ENCODE peak calls at places on chromosomes 13 and 19, in eight cellular contexts. I, P, G, X, E, T, H and C are unnamed samples.

GRCh38 chr13:62324842-62325241 is 909.2 kb upstream of the PCDH20 start:
- DNase-seq in G (no peak), T (no peak), E (no peak), H (no peak), X (no peak), I (no peak), P (no peak), C (no peak)

GRCh38 chr19:29504454-29504853 is 21.3 kb upstream of the VSTM2B start:
- DNase-seq in T (no peak), G (no peak), P (no peak), I (no peak), X (no peak), E (no peak), H (peak), C (no peak)

GRCh38 chr13:113547248-113547971 is 37.1 kb upstream of the TFDP1 start:
- DNase-seq in P (peak), I (peak), E (no peak), T (no peak), H (peak), X (no peak), G (no peak), C (no peak)

GRCh38 chr13:61339054-61339621 is 76.5 kb downstream of the PCDH20 start:
- DNase-seq in E (no peak), T (no peak), P (no peak), X (no peak), H (no peak), I (no peak), G (peak), C (no peak)

GRCh38 chr13:51364404-51365008 is 25.0 kb downstream of the SERPINE3 start:
- DNase-seq in X (no peak), H (no peak), E (no peak), T (no peak), G (no peak), P (peak), I (peak), C (no peak)

GRCh38 chr19:20661150-20661819 is at the start of gene ZNF626:
- DNase-seq in G (peak), I (peak), T (peak), P (peak), H (peak), E (no peak), X (peak), C (peak)

GRCh38 chr13:28755546-28755870 is 36.7 kb upstream of the SLC46A3 start:
- DNase-seq in T (no peak), E (no peak), H (no peak), X (no peak), G (no peak), I (no peak), P (peak), C (no peak)

GRCh38 chr13:33016414-33017409 is at the start of gene KL:
- DNase-seq in X (peak), G (peak), H (peak), E (peak), P (no peak), T (no peak), I (no peak), C (peak)

GRCh38 chr13:75798353-75799245 is 162.5 kb downstream of the LMO7 start:
- DNase-seq in P (peak), G (no peak), T (no peak), H (no peak), E (no peak), X (no peak), I (peak), C (no peak)

GRCh38 chr13:110575322-110576069 is 14.0 kb upstream of the RAB20 start:
- DNase-seq in P (peak), T (no peak), G (no peak), I (peak), E (no peak), H (peak), X (no peak), C (no peak)

GRCh38 chr13:48437381-48437780 is 24.5 kb upstream of the LPAR6 start:
- DNase-seq in X (no peak), E (peak), I (peak), T (no peak), G (no peak), H (no peak), P (no peak), C (no peak)

GRCh38 chr19:15780595-15781418 is 6.7 kb upstream of the OR10H5 start:
- DNase-seq in E (no peak), H (no peak), P (no peak), G (no peak), X (no peak), I (no peak), T (no peak), C (no peak)

GRCh38 chr19:507286-508203 is at the start of gene TPGS1:
- DNase-seq in T (no peak), I (peak), X (peak), H (peak), E (peak), G (peak), P (peak), C (peak)

GRCh38 chr19:6791237-6791636 is 18.7 kb downstream of the VAV1 start:
- DNase-seq in E (no peak), X (no peak), G (no peak), T (no peak), I (no peak), H (no peak), P (no peak), C (no peak)

GRCh38 chr13:111973186-111974064 is 93.5 kb upstream of the SOX1 start:
- DNase-seq in E (no peak), T (no peak), X (no peak), P (no peak), I (no peak), G (no peak), H (no peak), C (no peak)

GRCh38 chr19:58305932-58306323 is 751 bp downstream of the ERVK3-1 start:
- DNase-seq in P (no peak), E (peak), G (no peak), I (peak), T (no peak), X (no peak), H (no peak), C (no peak)

GRCh38 chr13:29940715-29941114 is 90.3 kb upstream of the UBL3 start:
- DNase-seq in T (no peak), I (no peak), P (no peak), E (no peak), G (no peak), H (no peak), X (no peak), C (no peak)

GRCh38 chr13:79936368-79937136 is 404.4 kb downstream of the SPRY2 start:
- DNase-seq in E (peak), I (peak), X (no peak), T (peak), P (peak), G (no peak), H (no peak), C (no peak)

GRCh38 chr19:9032136-9032626 is 22.0 kb upstream of the MUC16 start:
- DNase-seq in G (no peak), E (no peak), I (no peak), H (no peak), T (no peak), P (no peak), X (no peak), C (no peak)

GRCh38 chr19:30718728-30719127 is 346.5 kb downstream of the ZNF536 start:
- DNase-seq in P (no peak), T (no peak), I (no peak), X (no peak), E (no peak), H (no peak), G (no peak), C (no peak)

GRCh38 chr19:48274173-48274572 is 4.3 kb downstream of the ZNF114 start:
- DNase-seq in G (no peak), P (peak), E (no peak), X (no peak), H (no peak), I (no peak), T (no peak), C (no peak)

GRCh38 chr19:56837492-56837891 is 3.0 kb downstream of the PEG3 start:
- DNase-seq in T (peak), G (no peak), H (peak), I (peak), E (no peak), P (no peak), X (no peak), C (no peak)

GRCh38 chr13:28220166-28220565 is 81.8 kb downstream of the PAN3 start:
- DNase-seq in X (no peak), E (no peak), P (no peak), T (no peak), I (peak), G (no peak), H (no peak), C (no peak)

GRCh38 chr13:80924596-80924995 is 583.7 kb upstream of the SPRY2 start:
- DNase-seq in X (no peak), H (no peak), T (no peak), G (no peak), E (no peak), P (no peak), I (peak), C (no peak)

GRCh38 chr13:95533545-95534135 is 18.9 kb upstream of the CLDN10 start:
- DNase-seq in E (peak), I (no peak), G (peak), H (no peak), P (no peak), X (peak), T (no peak), C (no peak)

GRCh38 chr13:96749825-96750224 is 244.5 kb downstream of the OXGR1 start:
- DNase-seq in P (no peak), G (no peak), X (no peak), H (no peak), I (no peak), E (no peak), T (no peak), C (no peak)

GRCh38 chr19:49533551-49534488 is 6.0 kb downstream of the RCN3 start:
- DNase-seq in T (no peak), X (peak), I (peak), H (peak), P (no peak), G (peak), E (peak), C (peak)

GRCh38 chr13:113182046-113182445 is 23.6 kb downstream of the PROZ start:
- DNase-seq in P (no peak), H (no peak), E (no peak), G (no peak), I (no peak), T (no peak), X (no peak), C (no peak)

GRCh38 chr19:21586341-21587116 is 81.1 kb downstream of the ZNF429 start:
- DNase-seq in P (no peak), I (no peak), G (no peak), X (peak), E (no peak), H (peak), T (no peak), C (peak)

GRCh38 chr19:947707-948533 is 22.1 kb downstream of the ARID3A start:
- DNase-seq in E (no peak), I (no peak), P (no peak), G (no peak), X (no peak), H (peak), T (no peak), C (no peak)

GRCh38 chr19:46351241-46352041 is 4.6 kb downstream of the PPP5C start:
- DNase-seq in H (peak), T (peak), E (peak), P (peak), G (no peak), X (no peak), I (peak), C (no peak)

GRCh38 chr13:98824376-98825160 is 72.1 kb upstream of the SLC15A1 start:
- DNase-seq in P (no peak), I (no peak), E (no peak), X (no peak), H (no peak), T (no peak), G (no peak), C (no peak)

GRCh38 chr13:80469841-80470378 is 129.0 kb upstream of the SPRY2 start:
- DNase-seq in H (no peak), P (no peak), E (no peak), T (peak), X (no peak), I (peak), G (no peak), C (no peak)

GRCh38 chr19:46791944-46792343 is 3.5 kb upstream of the SLC1A5 start:
- DNase-seq in E (no peak), G (no peak), I (no peak), T (no peak), X (no peak), H (no peak), P (peak), C (no peak)

GRCh38 chr13:95627590-95627989 is 16.9 kb downstream of the DZIP1 start:
- DNase-seq in E (no peak), I (peak), H (no peak), G (no peak), T (no peak), X (no peak), P (peak), C (no peak)

GRCh38 chr19:40252395-40252794 is 25.9 kb upstream of the CCNP start:
- DNase-seq in H (no peak), E (no peak), G (no peak), T (no peak), P (no peak), X (no peak), I (no peak), C (no peak)

GRCh38 chr13:110869805-110870706 is 44.8 kb downstream of the ANKRD10 start:
- DNase-seq in G (peak), I (peak), E (peak), X (peak), P (peak), H (peak), T (peak), C (no peak)

GRCh38 chr13:92951273-92951820 is 275.3 kb upstream of the GPC6 start:
- DNase-seq in H (no peak), X (no peak), G (no peak), P (no peak), T (no peak), I (peak), E (no peak), C (no peak)

GRCh38 chr13:24203726-24204295 is 43.3 kb downstream of the SPATA13 start:
- DNase-seq in H (no peak), I (no peak), X (no peak), P (no peak), E (no peak), G (no peak), T (no peak), C (no peak)

GRCh38 chr13:97758317-97758716 is 195.2 kb upstream of the IPO5 start:
- DNase-seq in X (no peak), I (peak), E (no peak), G (no peak), P (no peak), T (no peak), H (no peak), C (no peak)

GRCh38 chr13:97751477-97751876 is 202.0 kb upstream of the IPO5 start:
- DNase-seq in H (no peak), I (no peak), P (no peak), T (no peak), G (no peak), E (no peak), X (no peak), C (no peak)

GRCh38 chr13:97757807-97758206 is 195.7 kb upstream of the IPO5 start:
- DNase-seq in I (peak), G (no peak), H (no peak), T (no peak), P (no peak), X (no peak), E (no peak), C (no peak)

GRCh38 chr13:97753269-97753668 is 200.2 kb upstream of the IPO5 start:
- DNase-seq in H (no peak), G (no peak), X (no peak), I (no peak), P (no peak), E (no peak), T (no peak), C (no peak)

DNA sequence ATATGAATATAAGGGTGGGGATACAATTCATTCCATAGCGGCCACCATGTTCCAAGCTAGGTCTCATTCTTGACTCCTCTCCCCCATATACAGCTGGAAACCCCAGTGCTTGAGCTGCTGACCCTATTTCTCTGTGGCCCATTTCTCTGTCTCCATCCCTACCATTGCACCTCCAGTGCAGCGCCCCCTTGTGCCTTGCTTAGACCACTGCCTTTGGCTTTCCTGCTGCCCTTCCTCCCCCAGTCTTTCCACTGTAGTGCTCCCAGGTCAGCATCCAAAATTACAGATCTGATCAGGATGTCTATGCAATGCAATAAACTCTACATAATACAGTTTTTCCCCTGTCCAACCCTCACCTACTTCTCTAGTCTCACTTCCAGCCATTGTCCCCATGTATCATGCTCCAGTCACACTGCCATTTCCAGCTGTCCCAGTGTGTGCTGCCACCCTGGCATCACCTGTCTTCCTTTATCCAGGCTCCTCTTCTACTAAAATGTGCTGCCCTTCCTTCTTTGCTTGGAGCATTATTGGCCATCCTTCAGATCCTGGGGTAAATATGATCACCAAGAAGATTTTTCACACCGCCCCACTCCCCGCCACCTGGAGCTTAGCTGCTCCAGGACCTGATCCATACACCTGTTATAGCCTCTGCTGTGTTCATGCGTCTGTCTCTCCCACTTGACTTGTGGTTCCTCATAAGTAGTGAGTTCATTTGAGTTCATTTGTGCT is 199.4 kb upstream of the IPO5 start:
- DNase-seq in P (no peak), I (no peak), X (no peak), H (no peak), E (no peak), T (no peak), G (peak), C (no peak)
- TF ChIP-seq CTCF in P (no peak), I (no peak), X (peak), H (no peak), E (no peak), T (no peak), G (peak), C (no peak)

GRCh38 chr19:50838239-50838638 is 4.9 kb upstream of the KLK15 start:
- DNase-seq in H (no peak), P (no peak), X (no peak), I (peak), G (no peak), E (peak), T (no peak), C (no peak)
- TF ChIP-seq CTCF in H (no peak), P (no peak), X (no peak), I (peak), G (no peak), E (peak), T (no peak), C (peak)

GRCh38 chr19:28469544-28469943 is 743.4 kb downstream of the UQCRFS1 start:
- DNase-seq in H (no peak), G (no peak), P (no peak), X (no peak), T (no peak), I (no peak), E (no peak), C (no peak)

GRCh38 chr19:28463493-28464053 is 749.4 kb downstream of the UQCRFS1 start:
- DNase-seq in E (no peak), G (no peak), I (no peak), P (no peak), T (no peak), X (no peak), H (no peak), C (no peak)

GRCh38 chr19:28468701-28469459 is 744.1 kb downstream of the UQCRFS1 start:
- DNase-seq in G (peak), H (peak), T (no peak), I (peak), E (peak), X (no peak), P (no peak), C (no peak)

GRCh38 chr19:28465317-28466086 is 747.4 kb downstream of the UQCRFS1 start:
- DNase-seq in P (no peak), T (no peak), E (peak), G (no peak), X (no peak), I (no peak), H (no peak), C (no peak)

DNA sequence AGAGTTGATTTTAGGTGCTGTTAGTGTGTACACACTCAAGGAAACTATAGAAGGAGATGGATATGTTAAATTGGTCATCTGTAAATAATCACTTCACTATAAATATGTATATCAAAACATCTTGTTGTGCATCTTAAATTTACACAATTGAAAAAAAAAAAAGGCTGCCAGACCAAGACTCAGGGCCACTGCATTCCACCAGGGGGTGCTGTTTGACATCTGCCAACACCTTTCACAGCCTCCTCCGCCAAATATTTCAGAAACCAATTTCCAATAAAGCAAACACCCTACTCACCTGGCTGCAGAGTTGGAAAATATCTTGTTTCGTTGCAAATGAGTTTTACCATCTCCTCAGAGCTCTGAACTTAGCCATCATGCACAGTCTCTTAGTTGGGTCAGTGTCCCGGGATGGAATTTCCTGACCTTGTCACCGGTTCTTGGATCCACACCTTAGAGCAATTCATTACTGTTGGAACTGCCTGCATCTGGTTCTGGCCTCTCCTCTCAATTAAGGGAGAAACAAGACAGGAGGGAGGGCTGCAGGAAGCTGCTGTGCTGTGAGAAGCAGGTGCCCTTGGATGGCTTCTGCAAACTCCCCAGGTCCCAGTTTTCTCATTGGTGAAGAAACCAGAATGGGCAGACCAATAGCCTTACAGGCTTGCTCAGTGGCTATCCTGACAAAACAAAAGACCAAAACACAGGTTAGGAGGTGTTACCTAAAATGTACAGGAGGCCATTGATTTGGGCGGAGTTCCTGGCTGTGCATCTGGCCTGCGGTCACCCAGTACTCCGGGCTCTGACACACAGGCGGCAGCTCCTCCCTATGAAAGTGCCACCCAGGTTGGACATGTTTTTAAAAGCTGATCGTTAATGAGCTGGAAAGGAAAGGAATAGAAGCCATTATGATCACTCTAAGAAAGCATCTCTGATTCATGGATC is 746.6 kb downstream of the UQCRFS1 start:
- DNase-seq in T (no peak), X (peak), P (no peak), H (peak), G (peak), I (peak), E (peak), C (peak)
- TF ChIP-seq CTCF in T (peak), X (peak), P (peak), H (peak), G (peak), I (peak), E (peak), C (peak)

DNA sequence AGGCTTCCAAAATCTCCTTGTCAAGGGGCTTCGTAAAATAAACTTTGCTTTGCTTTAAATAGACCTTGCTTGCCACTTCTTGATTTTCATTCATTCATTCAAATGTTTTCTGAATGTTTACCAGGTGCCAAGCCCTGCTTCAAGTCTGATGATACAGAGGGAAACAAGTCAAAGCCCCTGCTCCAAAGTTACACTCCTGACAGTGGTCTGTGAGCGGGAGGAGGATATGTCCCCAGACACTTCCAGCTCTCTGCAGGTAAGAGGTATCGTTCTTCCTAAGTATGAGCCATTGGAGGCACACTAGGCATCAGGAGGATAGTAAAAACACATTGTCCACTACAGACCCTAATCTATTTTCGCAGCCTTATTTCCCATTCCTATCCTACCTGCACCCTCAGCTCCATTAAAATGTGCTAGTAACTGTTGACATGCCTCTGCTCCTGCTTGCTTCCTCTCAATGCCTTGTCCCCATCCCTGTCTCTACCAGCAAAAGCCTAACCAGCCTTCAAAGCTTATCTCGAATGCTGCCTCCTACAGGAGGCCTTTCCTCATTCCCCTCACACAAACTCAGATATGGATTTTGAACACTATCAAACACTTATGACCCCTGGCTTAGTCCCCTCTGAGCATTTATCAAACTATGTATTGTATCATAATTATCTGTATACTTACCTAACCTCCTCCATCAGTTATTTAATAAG is 6.2 kb upstream of the WBP4 start:
- DNase-seq in G (no peak), E (no peak), I (no peak), T (no peak), H (no peak), X (no peak), P (no peak), C (no peak)
- TF ChIP-seq CTCF in G (no peak), E (peak), I (peak), T (no peak), H (peak), X (no peak), P (peak), C (peak)